ENCODE peak calls at places on chromosomes 16 and 17, in ten cellular contexts. Y is CD8-positive, alpha-beta T cell; U is psoas muscle; X is dorsolateral prefrontal cortex; B is fibroblast of mammary gland; C is body of pancreas; O is astrocyte of the cerebellum; D is fibroblast of lung; J is foreskin fibroblast; L is AG04449. H is an unnamed sample.

GRCh38 chr16:82990155-82990554 is 363.4 kb downstream of the CDH13 start:
- DNase-seq in Y (no peak), U (no peak), X (no peak), B (peak), C (no peak), O (no peak), D (peak), J (peak), L (peak), H (peak)

GRCh38 chr16:83898463-83899271 is at the start of gene MLYCD:
- DNase-seq in Y (peak), U (peak), X (peak), B (peak), C (peak), O (peak), D (peak), J (peak), L (no peak), H (no peak)

GRCh38 chr17:44382917-44383316 is 6.5 kb downstream of the ITGA2B start:
- DNase-seq in Y (no peak), U (no peak), X (no peak), B (no peak), C (no peak), O (no peak), D (no peak), J (no peak), L (no peak), H (no peak)

GRCh38 chr16:23248261-23249194 is 53.6 kb upstream of the SCNN1B start:
- DNase-seq in Y (no peak), U (no peak), X (no peak), B (no peak), C (no peak), O (no peak), D (peak), J (peak), L (no peak), H (no peak)

GRCh38 chr17:14525551-14526455 is 224.9 kb downstream of the HS3ST3B1 start:
- DNase-seq in Y (no peak), U (no peak), X (no peak), B (no peak), C (no peak), O (no peak), D (no peak), J (no peak), L (no peak), H (no peak)

GRCh38 chr17:17971431-17972125 is 622 bp downstream of the TOM1L2 start:
- DNase-seq in Y (peak), U (peak), X (peak), B (no peak), C (peak), O (no peak), D (peak), J (no peak), L (no peak), H (no peak)

GRCh38 chr17:12095522-12095921 is 74.8 kb downstream of the MAP2K4 start:
- DNase-seq in Y (no peak), U (no peak), X (no peak), B (no peak), C (no peak), O (no peak), D (no peak), J (no peak), L (no peak), H (no peak)

GRCh38 chr16:51710930-51711563 is 560.0 kb upstream of the SALL1 start:
- DNase-seq in Y (no peak), U (no peak), X (no peak), B (no peak), C (no peak), O (no peak), D (no peak), J (no peak), L (no peak), H (no peak)

GRCh38 chr17:31115168-31115567 is 20.4 kb downstream of the NF1 start:
- DNase-seq in Y (no peak), U (no peak), X (no peak), B (no peak), C (no peak), O (peak), D (peak), J (no peak), L (no peak), H (no peak)

GRCh38 chr16:8721693-8722348 is 47.4 kb downstream of the ABAT start:
- DNase-seq in Y (no peak), U (no peak), X (no peak), B (no peak), C (peak), O (no peak), D (no peak), J (no peak), L (no peak), H (no peak)

GRCh38 chr17:48374650-48375230 is 55.3 kb downstream of the SKAP1 start:
- DNase-seq in Y (no peak), U (no peak), X (no peak), B (peak), C (peak), O (no peak), D (no peak), J (no peak), L (no peak), H (no peak)

GRCh38 chr16:69613283-69614154 is 47.8 kb downstream of the NFAT5 start:
- DNase-seq in Y (no peak), U (no peak), X (no peak), B (peak), C (no peak), O (no peak), D (peak), J (peak), L (no peak), H (peak)

GRCh38 chr17:42221886-42222745 is 27.8 kb upstream of the GHDC start:
- DNase-seq in Y (peak), U (no peak), X (no peak), B (peak), C (peak), O (no peak), D (peak), J (peak), L (no peak), H (no peak)

GRCh38 chr16:87831421-87832136 is 37.7 kb downstream of the SLC7A5 start:
- DNase-seq in Y (no peak), U (no peak), X (no peak), B (no peak), C (no peak), O (no peak), D (no peak), J (no peak), L (no peak), H (no peak)

GRCh38 chr16:8855051-8855786 is 13.6 kb downstream of the CARHSP1 start:
- DNase-seq in Y (no peak), U (no peak), X (no peak), B (no peak), C (no peak), O (no peak), D (no peak), J (no peak), L (no peak), H (no peak)

GRCh38 chr17:26773189-26774188 is 520.4 kb upstream of the WSB1 start:
- DNase-seq in Y (no peak), U (no peak), X (no peak), B (no peak), C (no peak), O (no peak), D (no peak), J (no peak), L (no peak), H (no peak)

GRCh38 chr16:66030036-66030435 is 336.5 kb upstream of the CDH5 start:
- DNase-seq in Y (no peak), U (no peak), X (no peak), B (peak), C (no peak), O (peak), D (peak), J (no peak), L (peak), H (no peak)

GRCh38 chr17:65131946-65132345 is 5.2 kb upstream of the RGS9 start:
- DNase-seq in Y (no peak), U (no peak), X (no peak), B (peak), C (no peak), O (no peak), D (peak), J (peak), L (peak), H (peak)

GRCh38 chr16:21599994-21600773 is 807 bp downstream of the METTL9 start:
- DNase-seq in Y (no peak), U (no peak), X (no peak), B (peak), C (no peak), O (no peak), D (peak), J (no peak), L (no peak), H (no peak)

GRCh38 chr17:80034977-80035686 is 540 bp downstream of the TBC1D16 start:
- DNase-seq in Y (peak), U (no peak), X (no peak), B (peak), C (peak), O (no peak), D (peak), J (peak), L (no peak), H (no peak)

GRCh38 chr16:84592718-84593117 is 25.2 kb downstream of the COTL1 start:
- DNase-seq in Y (no peak), U (peak), X (no peak), B (no peak), C (no peak), O (no peak), D (no peak), J (no peak), L (no peak), H (no peak)

GRCh38 chr16:720507-720989 is 398 bp upstream of the ANTKMT start:
- DNase-seq in Y (no peak), U (no peak), X (no peak), B (peak), C (peak), O (no peak), D (peak), J (peak), L (no peak), H (no peak)

GRCh38 chr17:68172461-68172954 is 75.3 kb upstream of the AMZ2 start:
- DNase-seq in Y (peak), U (peak), X (peak), B (peak), C (peak), O (peak), D (peak), J (peak), L (no peak), H (no peak)
- H3K4me3 ChIP-seq in Y (no peak), U (no peak), X (no peak), B (no peak), C (no peak), O (no peak), D (no peak), J (no peak), L (no peak), H (no peak)

GRCh38 chr17:49907279-49907678 is 59.4 kb upstream of the TAC4 start:
- DNase-seq in Y (no peak), U (no peak), X (no peak), B (no peak), C (no peak), O (no peak), D (no peak), J (no peak), L (no peak), H (no peak)
- TF ChIP-seq CTCF in Y (no peak), U (no peak), X (no peak), B (no peak), C (no peak), O (no peak), D (no peak), J (no peak), L (no peak), H (no peak)

GRCh38 chr16:2966803-2967184 is 2.4 kb upstream of the PAQR4 start:
- DNase-seq in Y (no peak), U (no peak), X (no peak), B (no peak), C (peak), O (no peak), D (no peak), J (no peak), L (no peak), H (no peak)
- H3K4me3 ChIP-seq in Y (no peak), U (peak), X (no peak), B (no peak), C (no peak), O (no peak), D (no peak), J (no peak), L (no peak), H (no peak)

GRCh38 chr17:1562178-1562643 is 381 bp downstream of the PITPNA start:
- DNase-seq in Y (peak), U (peak), X (no peak), B (peak), C (no peak), O (no peak), D (peak), J (peak), L (no peak), H (no peak)
- TF ChIP-seq CTCF in Y (no peak), U (no peak), X (no peak), B (no peak), C (no peak), O (no peak), D (no peak), J (no peak), L (no peak), H (no peak)

DNA sequence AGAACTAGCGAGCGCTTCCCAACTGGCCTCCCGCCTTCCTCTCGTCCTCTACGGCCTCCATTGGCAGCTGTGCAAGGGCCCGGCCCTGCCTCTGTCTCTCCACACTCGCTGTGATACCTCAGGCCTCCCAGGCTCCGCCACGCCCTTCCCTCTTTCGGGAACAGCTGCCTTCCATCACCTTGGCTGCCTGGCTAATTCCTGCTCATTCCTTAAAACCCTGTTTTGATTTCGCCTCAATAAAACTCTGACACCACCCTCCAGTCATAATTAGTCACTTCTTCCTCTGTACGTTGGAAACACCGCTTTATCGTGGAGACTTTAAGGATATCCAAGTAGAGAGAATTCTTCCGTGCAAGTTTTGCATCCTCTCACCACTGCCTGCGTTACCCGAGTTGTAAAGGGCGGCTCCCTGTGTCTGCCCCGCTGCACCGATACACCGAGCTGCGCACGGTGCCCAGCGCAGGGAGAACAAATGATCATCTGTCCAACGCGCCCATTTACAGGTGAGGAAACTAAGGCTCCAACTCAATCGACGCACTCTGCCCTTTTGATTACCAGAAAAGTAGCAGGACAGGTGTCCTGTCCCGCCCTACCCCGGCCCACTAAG is 139.6 kb downstream of the SEC14L1 start:
- DNase-seq in Y (no peak), U (no peak), X (no peak), B (peak), C (no peak), O (no peak), D (peak), J (peak), L (no peak), H (peak)
- H3K4me3 ChIP-seq in Y (no peak), U (peak), X (peak), B (peak), C (no peak), O (peak), D (peak), J (peak), L (peak), H (peak)

DNA sequence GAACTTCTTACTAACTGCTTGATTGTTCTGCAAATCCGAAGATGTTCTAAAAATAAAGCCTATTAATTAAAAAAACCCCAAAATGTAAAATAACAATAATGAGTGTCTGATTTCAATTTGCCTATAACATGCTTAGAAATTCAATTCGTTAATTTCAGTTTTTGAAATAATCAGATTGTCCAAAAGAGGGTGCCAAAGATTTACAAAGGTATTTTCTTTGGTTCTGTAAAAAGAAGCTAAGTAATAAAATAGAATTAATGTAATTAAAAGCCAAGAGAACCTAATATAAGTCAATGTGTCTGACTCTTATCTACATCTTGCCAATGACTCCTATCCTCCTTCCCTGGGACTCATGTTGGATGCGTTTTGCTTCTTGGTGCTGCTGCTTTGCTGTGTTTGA is 75.0 kb upstream of the CPHXL start:
- DNase-seq in Y (no peak), U (no peak), X (no peak), B (peak), C (no peak), O (no peak), D (no peak), J (no peak), L (no peak), H (no peak)
- TF ChIP-seq CTCF in Y (no peak), U (no peak), X (peak), B (peak), C (peak), O (no peak), D (no peak), J (no peak), L (no peak), H (no peak)

H was measured in AG09309.